ENCODE peak calls at places on chromosomes 1 and 21, in four cellular contexts. One of them, this sample, is unnamed.

GRCh38 chr1:159763686-159764085 is 17.1 kb upstream of the DUSP23 start:
- DNase-seq in lung: no peak
- DNase-seq in esophagus muscularis mucosa: no peak
- DNase-seq in right lobe of liver: no peak
- DNase-seq in this sample: no peak

GRCh38 chr1:154306151-154306550 is 14.7 kb upstream of the AQP10 start:
- DNase-seq in lung: no peak
- DNase-seq in esophagus muscularis mucosa: no peak
- DNase-seq in right lobe of liver: no peak
- DNase-seq in this sample: no peak

GRCh38 chr1:47850451-47850850 is 146.7 kb downstream of the TRABD2B start:
- DNase-seq in lung: no peak
- DNase-seq in esophagus muscularis mucosa: no peak
- DNase-seq in right lobe of liver: no peak
- DNase-seq in this sample: no peak

GRCh38 chr1:243718893-243719292 is 131.2 kb downstream of the AKT3 start:
- DNase-seq in lung: no peak
- DNase-seq in esophagus muscularis mucosa: no peak
- DNase-seq in right lobe of liver: no peak
- DNase-seq in this sample: no peak

GRCh38 chr1:204084247-204084772 is 11.4 kb downstream of the SOX13 start:
- DNase-seq in lung: peak; percentile 56
- DNase-seq in esophagus muscularis mucosa: no peak
- DNase-seq in right lobe of liver: peak; percentile 93
- DNase-seq in this sample: peak; percentile 55

GRCh38 chr1:64839270-64839669 is 94.4 kb downstream of the RAVER2 start:
- DNase-seq in lung: no peak
- DNase-seq in esophagus muscularis mucosa: no peak
- DNase-seq in right lobe of liver: no peak
- DNase-seq in this sample: no peak

GRCh38 chr1:157034137-157034800 is 11.3 kb downstream of the ARHGEF11 start:
- DNase-seq in lung: no peak
- DNase-seq in esophagus muscularis mucosa: no peak
- DNase-seq in right lobe of liver: no peak
- DNase-seq in this sample: no peak

GRCh38 chr1:38964140-38964548 is 22.5 kb upstream of the RHBDL2 start:
- DNase-seq in lung: no peak
- DNase-seq in esophagus muscularis mucosa: no peak
- DNase-seq in right lobe of liver: no peak
- DNase-seq in this sample: no peak

GRCh38 chr1:37434292-37434907 is 40.0 kb upstream of the ZC3H12A start:
- DNase-seq in lung: peak; percentile 70
- DNase-seq in esophagus muscularis mucosa: no peak
- DNase-seq in right lobe of liver: peak; percentile 75
- DNase-seq in this sample: peak; percentile 48

GRCh38 chr1:69787151-69787550 is 219.4 kb downstream of the LRRC7 start:
- DNase-seq in lung: no peak
- DNase-seq in esophagus muscularis mucosa: no peak
- DNase-seq in right lobe of liver: no peak
- DNase-seq in this sample: no peak

GRCh38 chr1:116825735-116826438 is 71.7 kb downstream of the CD2 start:
- DNase-seq in lung: no peak
- DNase-seq in esophagus muscularis mucosa: no peak
- DNase-seq in right lobe of liver: no peak
- DNase-seq in this sample: no peak

GRCh38 chr1:145891143-145891542 is 5.5 kb upstream of the ANKRD35 start:
- DNase-seq in lung: no peak
- DNase-seq in esophagus muscularis mucosa: no peak
- DNase-seq in right lobe of liver: no peak
- DNase-seq in this sample: no peak

GRCh38 chr1:213821175-213821942 is 166.4 kb upstream of the PROX1 start:
- DNase-seq in lung: no peak
- DNase-seq in esophagus muscularis mucosa: no peak
- DNase-seq in right lobe of liver: no peak
- DNase-seq in this sample: no peak

GRCh38 chr21:33025106-33025470 is 647 bp upstream of the OLIG2 start:
- DNase-seq in lung: no peak
- DNase-seq in esophagus muscularis mucosa: no peak
- DNase-seq in right lobe of liver: no peak
- DNase-seq in this sample: no peak

GRCh38 chr1:214146523-214146922 is 134.4 kb upstream of the SMYD2 start:
- DNase-seq in lung: no peak
- DNase-seq in esophagus muscularis mucosa: no peak
- DNase-seq in right lobe of liver: no peak
- DNase-seq in this sample: no peak

GRCh38 chr1:9066945-9067807 is 2.3 kb downstream of the SLC2A5 start:
- DNase-seq in lung: peak; percentile 43
- DNase-seq in esophagus muscularis mucosa: no peak
- DNase-seq in right lobe of liver: no peak
- DNase-seq in this sample: peak; percentile 87

DNA sequence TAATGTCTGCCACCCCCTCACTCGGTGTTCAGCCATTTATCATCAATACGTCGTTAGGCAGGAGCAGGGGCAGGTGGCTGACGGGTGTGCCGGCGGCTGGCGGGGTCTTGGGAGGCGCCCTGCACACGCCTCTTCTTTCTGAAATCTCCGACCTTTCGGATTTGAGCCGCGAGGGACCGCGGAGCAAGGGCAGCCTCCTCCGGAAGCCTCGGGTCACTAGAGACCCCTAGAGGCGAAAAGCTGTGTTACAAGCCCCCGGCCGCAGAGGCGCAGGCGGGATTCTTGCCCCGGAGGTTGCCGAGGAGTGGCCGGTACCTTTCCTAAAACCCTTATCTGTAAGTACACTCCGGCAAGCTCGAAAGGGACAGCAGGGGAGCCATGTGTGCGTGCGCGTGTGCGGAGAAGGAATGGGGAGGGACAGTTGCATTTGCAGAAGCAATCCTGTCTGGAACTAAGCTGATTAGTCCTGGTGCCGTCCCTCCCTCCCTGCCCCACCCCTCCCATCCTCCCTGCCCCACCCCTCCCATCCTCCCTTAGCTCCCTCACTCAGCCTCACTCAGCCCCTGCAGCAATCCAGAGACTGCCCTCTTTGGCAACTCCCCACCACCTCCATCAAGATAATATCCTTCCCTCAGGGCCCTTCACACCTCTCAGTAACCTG is 11.0 kb downstream of the BRINP2 start:
- DNase-seq in lung: peak; percentile 55
- DNase-seq in esophagus muscularis mucosa: no peak
- DNase-seq in right lobe of liver: peak; percentile 56
- DNase-seq in this sample: peak; percentile 64
- H3K4me3 ChIP-seq in lung: no peak overlapping the region
- H3K4me3 ChIP-seq in esophagus muscularis mucosa: peak overlapping the region; percentile 27
- H3K4me3 ChIP-seq in right lobe of liver: peak overlapping the region; percentile 24
- H3K4me3 ChIP-seq in this sample: peak overlapping the region; percentile 23

GRCh38 chr1:111225091-111225490 is 2.4 kb upstream of the CHI3L2 start:
- DNase-seq in lung: no peak
- DNase-seq in esophagus muscularis mucosa: no peak
- DNase-seq in right lobe of liver: no peak
- DNase-seq in this sample: no peak

GRCh38 chr1:111221633-111222286 is 5.8 kb upstream of the CHI3L2 start:
- DNase-seq in lung: no peak
- DNase-seq in esophagus muscularis mucosa: no peak
- DNase-seq in right lobe of liver: no peak
- DNase-seq in this sample: no peak

GRCh38 chr1:111221276-111221632 is 6.3 kb upstream of the CHI3L2 start:
- DNase-seq in lung: no peak
- DNase-seq in esophagus muscularis mucosa: no peak
- DNase-seq in right lobe of liver: no peak
- DNase-seq in this sample: no peak

GRCh38 chr1:111222308-111223125 is 5.0 kb upstream of the CHI3L2 start:
- DNase-seq in lung: peak; percentile 87
- DNase-seq in esophagus muscularis mucosa: no peak
- DNase-seq in right lobe of liver: peak; percentile 78
- DNase-seq in this sample: peak; percentile 78

DNA sequence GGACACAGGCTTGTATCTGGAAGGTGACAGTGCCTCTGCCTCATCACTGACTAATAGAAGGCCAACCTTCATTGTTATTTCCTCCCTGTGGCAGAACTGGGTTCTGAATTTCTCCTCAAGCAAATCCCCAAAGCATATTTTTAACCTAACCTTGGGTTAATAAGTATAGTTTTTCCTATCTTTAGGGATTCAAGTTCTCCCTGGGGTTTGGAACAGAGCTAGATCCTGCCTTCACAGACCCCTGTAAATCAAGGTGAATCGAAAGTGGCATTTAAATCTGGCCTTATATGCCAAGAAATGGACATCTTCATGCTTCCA is 4.4 kb upstream of the CHI3L2 start:
- DNase-seq in lung: no peak
- DNase-seq in esophagus muscularis mucosa: no peak
- DNase-seq in right lobe of liver: no peak
- DNase-seq in this sample: no peak
- H3K9me3 ChIP-seq in lung: no peaks in the 10 kb centered on the region
- H3K9me3 ChIP-seq in esophagus muscularis mucosa: no peaks in the 10 kb centered on the region
- H3K9me3 ChIP-seq in right lobe of liver: no peaks in the 10 kb centered on the region
- H3K9me3 ChIP-seq in this sample: no peaks in the 10 kb centered on the region

DNA sequence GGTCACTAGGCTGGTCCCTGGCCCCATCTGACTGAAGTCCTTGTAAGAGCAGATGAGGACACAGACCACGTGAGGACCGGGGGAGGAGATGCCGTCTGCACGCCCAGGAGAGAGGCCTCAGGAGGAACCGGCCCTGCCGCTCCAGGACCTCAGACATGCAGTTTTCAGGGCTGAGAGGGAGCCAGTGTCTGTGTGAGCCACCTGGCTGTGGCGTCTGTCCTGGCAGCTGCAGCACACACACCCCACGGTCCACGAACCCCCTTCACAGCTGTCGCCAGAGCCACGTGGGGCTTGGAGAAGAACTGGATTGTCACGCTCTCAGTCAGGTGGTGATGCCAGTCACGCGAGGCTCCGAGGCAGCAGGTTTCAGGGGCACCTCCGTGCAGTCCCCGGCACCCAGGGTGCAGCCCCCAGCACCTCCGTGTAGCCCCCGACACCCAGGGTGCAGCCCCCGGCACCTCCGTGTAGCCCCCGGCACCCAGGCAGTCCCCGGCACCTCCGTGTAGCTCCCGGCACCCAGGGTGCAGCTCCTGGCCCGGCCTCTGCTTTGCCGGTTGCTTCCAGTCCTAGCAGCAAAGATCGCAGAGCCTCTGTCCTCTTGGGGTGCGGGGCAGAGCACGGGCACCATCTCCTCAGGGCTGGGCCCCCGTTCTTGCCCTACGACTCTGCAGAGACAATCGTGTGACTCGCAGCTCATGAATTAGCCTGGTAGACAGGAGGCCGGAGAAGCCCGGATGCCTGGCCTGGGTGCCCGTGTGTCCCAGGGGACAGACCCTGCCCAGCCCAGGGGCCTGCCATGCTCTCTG is 19.0 kb upstream of the SUMO3 start:
- DNase-seq in lung: no peak
- DNase-seq in esophagus muscularis mucosa: no peak
- DNase-seq in right lobe of liver: no peak
- DNase-seq in this sample: peak; percentile 23
- H3K27me3 ChIP-seq in lung: no peaks in the 10 kb centered on the region
- H3K27me3 ChIP-seq in esophagus muscularis mucosa: no peaks in the 10 kb centered on the region
- H3K27me3 ChIP-seq in right lobe of liver: no peaks in the 10 kb centered on the region
- H3K27me3 ChIP-seq in this sample: no peaks in the 10 kb centered on the region

GRCh38 chr1:6445062-6445763 is 20.6 kb downstream of the ESPN start:
- DNase-seq in lung: peak; percentile 62
- DNase-seq in esophagus muscularis mucosa: no peak
- DNase-seq in right lobe of liver: peak; percentile 86
- DNase-seq in this sample: no peak

GRCh38 chr1:6448749-6449631 is 17.0 kb downstream of the TNFRSF25 start:
- DNase-seq in lung: no peak
- DNase-seq in esophagus muscularis mucosa: no peak
- DNase-seq in right lobe of liver: peak; percentile 94
- DNase-seq in this sample: peak; percentile 68

GRCh38 chr1:6446665-6447015 is 19.3 kb downstream of the TNFRSF25 start:
- DNase-seq in lung: no peak
- DNase-seq in esophagus muscularis mucosa: no peak
- DNase-seq in right lobe of liver: peak; percentile 55
- DNase-seq in this sample: no peak

GRCh38 chr1:6447818-6448748 is 17.9 kb downstream of the TNFRSF25 start:
- DNase-seq in lung: no peak
- DNase-seq in esophagus muscularis mucosa: no peak
- DNase-seq in right lobe of liver: peak; percentile 89
- DNase-seq in this sample: no peak

GRCh38 chr1:6447016-6447817 is 18.8 kb downstream of the TNFRSF25 start:
- DNase-seq in lung: no peak
- DNase-seq in esophagus muscularis mucosa: no peak
- DNase-seq in right lobe of liver: peak; percentile 69
- DNase-seq in this sample: no peak
- H3K4me3 ChIP-seq in lung: no peak overlapping the region
- H3K4me3 ChIP-seq in esophagus muscularis mucosa: peak overlapping the region; percentile 34
- H3K4me3 ChIP-seq in right lobe of liver: peak overlapping the region; percentile 58
- H3K4me3 ChIP-seq in this sample: no peak overlapping the region

GRCh38 chr1:152514715-152515453 is 602 bp downstream of the CRCT1 start:
- DNase-seq in lung: no peak
- DNase-seq in esophagus muscularis mucosa: peak; percentile 55
- DNase-seq in right lobe of liver: no peak
- DNase-seq in this sample: no peak

GRCh38 chr1:152513081-152513480 is 1.2 kb upstream of the CRCT1 start:
- DNase-seq in lung: no peak
- DNase-seq in esophagus muscularis mucosa: no peak
- DNase-seq in right lobe of liver: no peak
- DNase-seq in this sample: no peak

GRCh38 chr1:152510503-152510902 is at the start of gene LCE5A:
- DNase-seq in lung: no peak
- DNase-seq in esophagus muscularis mucosa: peak; percentile 82
- DNase-seq in right lobe of liver: no peak
- DNase-seq in this sample: no peak

GRCh38 chr1:152515454-152515823 is 1.2 kb downstream of the CRCT1 start:
- DNase-seq in lung: no peak
- DNase-seq in esophagus muscularis mucosa: peak; percentile 89
- DNase-seq in right lobe of liver: no peak
- DNase-seq in this sample: peak; percentile 58

DNA sequence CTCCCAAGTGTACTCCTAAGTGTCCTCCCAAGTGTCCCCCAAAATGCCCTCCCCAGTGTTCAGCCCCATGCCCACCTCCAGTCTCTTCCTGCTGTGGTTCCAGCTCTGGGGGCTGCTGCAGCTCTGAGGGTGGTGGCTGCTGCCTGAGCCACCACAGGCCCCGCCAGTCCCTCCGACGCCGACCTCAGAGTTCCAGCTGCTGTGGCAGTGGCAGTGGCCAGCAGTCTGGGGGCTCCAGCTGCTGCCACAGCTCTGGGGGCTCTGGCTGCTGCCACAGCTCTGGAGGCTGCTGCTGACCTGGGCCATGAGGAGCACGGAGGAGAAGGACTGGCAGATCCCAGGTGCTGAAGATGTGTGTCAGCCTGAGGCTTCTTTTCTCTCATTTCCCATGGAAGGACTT is 993 bp downstream of the LCE5A start:
- DNase-seq in lung: no peak
- DNase-seq in esophagus muscularis mucosa: peak; percentile 83
- DNase-seq in right lobe of liver: no peak
- DNase-seq in this sample: no peak
- H3K9me3 ChIP-seq in lung: peaks cover 2% of the 10 kb centered on the region
- H3K9me3 ChIP-seq in esophagus muscularis mucosa: no peaks in the 10 kb centered on the region
- H3K9me3 ChIP-seq in right lobe of liver: no peaks in the 10 kb centered on the region
- H3K9me3 ChIP-seq in this sample: no peaks in the 10 kb centered on the region

DNA sequence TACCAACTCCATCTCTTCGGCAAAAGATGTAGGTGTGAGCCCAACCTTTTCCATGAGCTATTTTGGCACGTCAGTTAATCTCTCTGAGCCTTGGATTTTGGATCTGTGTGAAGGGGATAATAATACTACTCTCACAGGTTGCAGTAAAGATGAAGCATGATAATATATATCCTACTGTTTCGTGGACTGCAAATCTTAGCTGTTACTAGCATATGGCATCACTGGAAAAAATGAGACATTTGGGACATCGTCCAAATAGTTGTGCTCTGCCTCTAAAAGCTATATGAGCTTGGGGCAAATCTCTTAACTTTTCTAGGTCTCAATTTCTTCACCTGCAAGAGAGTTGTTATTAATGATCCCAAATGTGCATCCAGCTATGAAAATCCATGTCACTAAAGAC is 147.4 kb upstream of the ZRANB2 start:
- DNase-seq in lung: no peak
- DNase-seq in esophagus muscularis mucosa: no peak
- DNase-seq in right lobe of liver: no peak
- DNase-seq in this sample: no peak
- H3K27me3 ChIP-seq in lung: no peaks in the 10 kb centered on the region
- H3K27me3 ChIP-seq in esophagus muscularis mucosa: no peaks in the 10 kb centered on the region
- H3K27me3 ChIP-seq in right lobe of liver: no peaks in the 10 kb centered on the region
- H3K27me3 ChIP-seq in this sample: no peaks in the 10 kb centered on the region